ENCODE peak calls at places on chromosomes 2 and 18, in four cellular contexts. H is RWPE1, M is psoas muscle, F is lower lobe of right lung. O is an unnamed sample.
A peak's percentile ranks its signal among the peaks of the same experiment; 100 is the strongest.

GRCh38 chr2:229154381-229154780 is 116.7 kb downstream of the PID1 start:
- DNase-seq in H (no peak), M (no peak), F (no peak), O (no peak)

GRCh38 chr18:77052297-77052645 is 80.3 kb downstream of the MBP start:
- DNase-seq in H (no peak), M (no peak), F (no peak), O (no peak)

GRCh38 chr2:18149660-18150246 is 271.3 kb downstream of the KCNS3 start:
- DNase-seq in H (peak; percentile 44), M (no peak), F (no peak), O (no peak)

GRCh38 chr2:201266629-201267028 is 6.3 kb downstream of the CASP8 start:
- DNase-seq in H (no peak), M (no peak), F (no peak), O (no peak)

GRCh38 chr2:240482141-240482540 is 46.7 kb downstream of the GPC1 start:
- DNase-seq in H (no peak), M (no peak), F (peak; percentile 27), O (peak; percentile 77)

GRCh38 chr2:203400805-203401585 is 72.8 kb downstream of the ABI2 start:
- DNase-seq in H (no peak), M (no peak), F (no peak), O (no peak)

GRCh38 chr2:170022692-170023091 is 155.3 kb upstream of the MYO3B start:
- DNase-seq in H (peak; percentile 35), M (no peak), F (no peak), O (no peak)

GRCh38 chr18:36492604-36493329 is 195.3 kb downstream of the FHOD3 start:
- DNase-seq in H (no peak), M (no peak), F (no peak), O (no peak)

GRCh38 chr2:239506101-239506808 is 105.4 kb upstream of the HDAC4 start:
- DNase-seq in H (no peak), M (no peak), F (peak; percentile 28), O (no peak)

GRCh38 chr2:69734858-69735574 is 6.9 kb upstream of the ANXA4 start:
- DNase-seq in H (no peak), M (no peak), F (no peak), O (no peak)
- TF ChIP-seq CTCF in H (no peak), M (no peak), F (no peak), O (peak; percentile 26)

GRCh38 chr2:34547340-34547739 is 948.2 kb upstream of the FAM98A start:
- DNase-seq in H (no peak), M (no peak), F (no peak), O (no peak)

GRCh38 chr2:34547900-34548299 is 948.8 kb upstream of the FAM98A start:
- DNase-seq in H (no peak), M (no peak), F (no peak), O (no peak)

GRCh38 chr2:34549710-34550345 is 950.7 kb upstream of the FAM98A start:
- DNase-seq in H (peak; percentile 67), M (no peak), F (no peak), O (no peak)

GRCh38 chr2:34545486-34546136 is 946.5 kb upstream of the FAM98A start:
- DNase-seq in H (no peak), M (no peak), F (no peak), O (no peak)
- TF ChIP-seq CTCF in H (no peak), M (no peak), F (no peak), O (no peak)

GRCh38 chr2:161576421-161576820 is 47.8 kb upstream of the SLC4A10 start:
- DNase-seq in H (peak; percentile 5), M (no peak), F (no peak), O (no peak)

GRCh38 chr2:161569401-161569800 is 54.8 kb upstream of the SLC4A10 start:
- DNase-seq in H (no peak), M (no peak), F (no peak), O (no peak)

GRCh38 chr2:161571051-161571429 is 53.2 kb upstream of the SLC4A10 start:
- DNase-seq in H (no peak), M (no peak), F (no peak), O (no peak)

GRCh38 chr2:161564906-161565305 is 59.3 kb upstream of the SLC4A10 start:
- DNase-seq in H (no peak), M (no peak), F (no peak), O (no peak)

GRCh38 chr2:161570424-161571050 is 53.7 kb upstream of the SLC4A10 start:
- DNase-seq in H (no peak), M (no peak), F (no peak), O (no peak)
- TF ChIP-seq CTCF in H (no peak), M (no peak), F (no peak), O (peak; percentile 36)

GRCh38 chr2:27799646-27800010 is 28.1 kb downstream of the MRPL33 start:
- DNase-seq in H (no peak), M (peak; percentile 34), F (no peak), O (no peak)
- TF ChIP-seq CTCF in H (no peak), M (no peak), F (no peak), O (peak; percentile 30)

GRCh38 chr2:101432411-101433181 is 42.3 kb downstream of the RFX8 start:
- DNase-seq in H (no peak), M (peak; percentile 43), F (no peak), O (no peak)
- TF ChIP-seq CTCF in H (no peak), M (no peak), F (no peak), O (no peak)

DNA sequence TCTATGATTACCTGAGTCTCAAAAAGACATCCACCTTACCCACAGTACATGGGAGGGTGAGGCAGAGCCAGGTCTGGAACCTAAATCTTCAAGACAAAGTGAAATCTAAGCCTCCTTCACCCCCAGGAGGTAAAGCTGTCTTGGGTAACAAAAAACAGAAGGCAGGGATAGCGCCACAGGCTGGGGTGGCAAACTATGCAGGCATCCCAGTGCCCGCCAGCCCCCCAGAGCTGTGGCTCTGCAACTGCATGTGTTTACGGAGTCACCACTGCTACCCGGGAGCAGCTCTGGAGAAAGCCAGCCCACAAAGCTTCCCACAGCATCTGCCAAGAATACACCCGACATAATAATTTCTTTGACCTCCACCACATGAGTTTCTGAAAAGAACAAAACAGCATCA is 309.2 kb upstream of the SKOR2 start:
- DNase-seq in H (no peak), M (no peak), F (no peak), O (no peak)
- TF ChIP-seq CTCF in H (no peak), M (no peak), F (no peak), O (no peak)

GRCh38 chr2:159758686-159759085 is 39.3 kb downstream of the CD302 start:
- DNase-seq in H (no peak), M (no peak), F (no peak), O (no peak)

GRCh38 chr2:159755014-159755413 is 42.7 kb downstream of the MARCHF7 start:
- DNase-seq in H (no peak), M (no peak), F (no peak), O (no peak)

GRCh38 chr2:159753797-159754196 is 41.5 kb downstream of the MARCHF7 start:
- DNase-seq in H (no peak), M (no peak), F (no peak), O (no peak)

GRCh38 chr2:159758239-159758638 is 39.8 kb downstream of the CD302 start:
- DNase-seq in H (no peak), M (no peak), F (no peak), O (no peak)

DNA sequence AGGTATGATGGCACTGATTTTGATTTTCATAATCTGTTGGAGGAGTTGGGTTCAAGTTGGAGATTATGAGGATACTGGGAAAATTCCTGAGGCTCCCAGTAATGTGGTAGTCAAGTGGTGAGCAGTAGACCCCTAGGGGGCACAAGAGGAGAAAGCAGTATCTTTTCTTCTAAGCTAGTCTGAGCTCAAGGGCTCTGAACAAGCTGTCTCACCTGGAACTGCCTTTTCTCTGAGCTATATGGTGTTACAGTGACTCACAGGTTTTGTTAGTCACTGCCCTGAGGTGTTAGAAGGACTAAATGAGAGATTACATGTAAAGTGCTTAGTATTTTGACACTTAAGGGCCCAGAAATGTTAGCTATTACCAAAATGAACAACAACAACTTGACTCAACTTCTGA is 42.2 kb downstream of the CD302 start:
- DNase-seq in H (peak; percentile 88), M (no peak), F (no peak), O (no peak)
- TF ChIP-seq CTCF in H (no peak), M (no peak), F (no peak), O (peak; percentile 61)